ENCODE peak calls at places on chromosomes 5 and 9, in seven cellular contexts. O is NCI-H1105; Z is prostate gland; L is activated T-cell treated with anti-CD3 and anti-CD28 coated beads, Interleukin-2, amount 50 U/mL, for 4 hours; Y is iPS DF 6.9; H is psoas muscle; M is HEK293T. W is an unnamed sample.

GRCh38 chr9:3865373-3865772 is 339.6 kb upstream of the RFX3 start:
- DNase-seq in O (no peak), Z (no peak), L (no peak), Y (no peak), H (no peak), M (no peak), W (no peak)

GRCh38 chr5:161278739-161279660 is 267.5 kb downstream of the GABRB2 start:
- DNase-seq in O (no peak), Z (no peak), L (no peak), Y (no peak), H (no peak), M (no peak), W (no peak)

GRCh38 chr9:71628247-71628646 is 140.1 kb downstream of the CEMIP2 start:
- DNase-seq in O (no peak), Z (no peak), L (no peak), Y (no peak), H (no peak), M (no peak), W (no peak)

GRCh38 chr5:1799110-1799601 is 481 bp downstream of the MRPL36 start:
- DNase-seq in O (no peak), Z (no peak), L (no peak), Y (no peak), H (peak), M (peak), W (no peak)

GRCh38 chr5:143561248-143561647 is 157.8 kb upstream of the NR3C1 start:
- DNase-seq in O (no peak), Z (peak), L (no peak), Y (no peak), H (no peak), M (no peak), W (no peak)

GRCh38 chr5:76801159-76801802 is 17.5 kb upstream of the F2RL1 start:
- DNase-seq in O (no peak), Z (no peak), L (no peak), Y (no peak), H (peak), M (no peak), W (no peak)

GRCh38 chr5:93428868-93429267 is 152.2 kb downstream of the NR2F1-AS1 start:
- DNase-seq in O (no peak), Z (no peak), L (no peak), Y (no peak), H (no peak), M (no peak), W (no peak)

GRCh38 chr9:2469681-2470141 is 151.9 kb upstream of the VLDLR start:
- DNase-seq in O (peak), Z (no peak), L (no peak), Y (no peak), H (no peak), M (peak), W (no peak)

GRCh38 chr9:21615446-21615845 is 133.3 kb upstream of the IFNE start:
- DNase-seq in O (no peak), Z (no peak), L (no peak), Y (no peak), H (no peak), M (no peak), W (no peak)

GRCh38 chr5:61482980-61483379 is 150.9 kb downstream of the ZSWIM6 start:
- DNase-seq in O (no peak), Z (no peak), L (no peak), Y (no peak), H (no peak), M (no peak), W (no peak)

GRCh38 chr5:144194148-144194547 is 23.5 kb downstream of the KCTD16 start:
- DNase-seq in O (no peak), Z (no peak), L (no peak), Y (no peak), H (no peak), M (no peak), W (no peak)

GRCh38 chr5:150945501-150945900 is 40.7 kb upstream of the ZNF300 start:
- DNase-seq in O (no peak), Z (no peak), L (no peak), Y (no peak), H (no peak), M (no peak), W (no peak)

GRCh38 chr9:38004809-38005560 is 64.0 kb downstream of the SHB start:
- DNase-seq in O (no peak), Z (no peak), L (no peak), Y (no peak), H (no peak), M (no peak), W (no peak)

GRCh38 chr5:170238456-170238855 is 5.7 kb downstream of the C5orf58 start:
- DNase-seq in O (no peak), Z (no peak), L (no peak), Y (no peak), H (no peak), M (no peak), W (no peak)

GRCh38 chr5:82873452-82873851 is 203.7 kb downstream of the TMEM167A start:
- DNase-seq in O (no peak), Z (no peak), L (no peak), Y (no peak), H (no peak), M (no peak), W (no peak)

GRCh38 chr9:84123648-84124406 is 143.2 kb downstream of the RMI1 start:
- DNase-seq in O (no peak), Z (no peak), L (no peak), Y (no peak), H (no peak), M (no peak), W (no peak)

GRCh38 chr9:138045541-138046490 is 168.2 kb downstream of the CACNA1B start:
- DNase-seq in O (no peak), Z (no peak), L (no peak), Y (no peak), H (no peak), M (no peak), W (no peak)

GRCh38 chr5:113329981-113330380 is 104.8 kb downstream of the TSSK1B start:
- DNase-seq in O (no peak), Z (no peak), L (no peak), Y (no peak), H (no peak), M (no peak), W (no peak)

GRCh38 chr5:32420506-32420905 is 24.0 kb downstream of the ZFR start:
- DNase-seq in O (no peak), Z (no peak), L (no peak), Y (no peak), H (no peak), M (no peak), W (no peak)

GRCh38 chr5:61486476-61486875 is 154.4 kb downstream of the ZSWIM6 start:
- DNase-seq in O (no peak), Z (no peak), L (no peak), Y (no peak), H (no peak), M (no peak), W (no peak)

GRCh38 chr5:74007193-74007592 is 381.2 kb downstream of the ARHGEF28 start:
- DNase-seq in O (no peak), Z (no peak), L (no peak), Y (no peak), H (no peak), M (no peak), W (no peak)

GRCh38 chr9:16608906-16609305 is 261.6 kb downstream of the BNC2 start:
- DNase-seq in O (no peak), Z (no peak), L (no peak), Y (no peak), H (no peak), M (no peak), W (no peak)

GRCh38 chr9:105205787-105206511 is 38.5 kb upstream of the SLC44A1 start:
- DNase-seq in O (no peak), Z (no peak), L (no peak), Y (no peak), H (peak), M (no peak), W (no peak)

GRCh38 chr5:79111960-79112702 is 522 bp downstream of the BHMT start:
- DNase-seq in O (no peak), Z (no peak), L (no peak), Y (no peak), H (no peak), M (no peak), W (no peak)

GRCh38 chr5:174418809-174419522 is 305.4 kb upstream of the MSX2 start:
- DNase-seq in O (no peak), Z (no peak), L (no peak), Y (no peak), H (no peak), M (peak), W (no peak)

GRCh38 chr9:135905380-135906282 is 1.7 kb downstream of the CAMSAP1 start:
- DNase-seq in O (no peak), Z (no peak), L (peak), Y (no peak), H (no peak), M (no peak), W (no peak)

GRCh38 chr5:97067296-97067695 is 75.1 kb downstream of the LIX1 start:
- DNase-seq in O (no peak), Z (no peak), L (no peak), Y (no peak), H (no peak), M (no peak), W (no peak)

GRCh38 chr5:179393078-179393477 is 47.8 kb upstream of the ADAMTS2 start:
- DNase-seq in O (no peak), Z (no peak), L (no peak), Y (no peak), H (no peak), M (no peak), W (no peak)

GRCh38 chr9:25678846-25679360 is 659 bp upstream of the TUSC1 start:
- DNase-seq in O (no peak), Z (no peak), L (no peak), Y (no peak), H (no peak), M (no peak), W (no peak)

GRCh38 chr9:33765411-33765810 is 29.9 kb upstream of the PRSS3 start:
- DNase-seq in O (no peak), Z (no peak), L (no peak), Y (no peak), H (no peak), M (no peak), W (no peak)

GRCh38 chr9:134473353-134474057 is 147.2 kb downstream of the RXRA start:
- DNase-seq in O (no peak), Z (no peak), L (no peak), Y (no peak), H (no peak), M (no peak), W (no peak)

GRCh38 chr5:9523090-9523813 is 22.6 kb downstream of the SEMA5A start:
- DNase-seq in O (no peak), Z (no peak), L (no peak), Y (no peak), H (no peak), M (no peak), W (no peak)

GRCh38 chr5:80103375-80103774 is 68.2 kb downstream of the THBS4 start:
- DNase-seq in O (no peak), Z (no peak), L (no peak), Y (no peak), H (no peak), M (no peak), W (no peak)

GRCh38 chr5:134813827-134814226 is 31.9 kb upstream of the C5orf24 start:
- DNase-seq in O (no peak), Z (no peak), L (no peak), Y (no peak), H (no peak), M (no peak), W (no peak)

GRCh38 chr9:20297646-20298084 is 324.6 kb downstream of the MLLT3 start:
- DNase-seq in O (no peak), Z (no peak), L (no peak), Y (no peak), H (no peak), M (no peak), W (no peak)

GRCh38 chr9:101977614-101978210 is 239.3 kb upstream of the GRIN3A start:
- DNase-seq in O (no peak), Z (no peak), L (no peak), Y (no peak), H (no peak), M (no peak), W (peak)